ENCODE peak calls at places on chromosomes 13 and 19, in four cellular contexts. B is Panc1, M is GM23338, J is fibroblast of lung. E is an unnamed sample.

GRCh38 chr19:13841339-13842293 is 35.3 kb upstream of the NANOS3 start:
- DNase-seq in M (no peak), B (no peak), J (no peak), E (no peak)

GRCh38 chr13:76816394-76816793 is 69.8 kb downstream of the KCTD12 start:
- DNase-seq in M (no peak), B (no peak), J (no peak), E (no peak)

GRCh38 chr13:85333511-85333910 is 465.7 kb downstream of the SLITRK6 start:
- DNase-seq in B (no peak), M (peak; percentile 2), J (no peak), E (no peak)

GRCh38 chr19:2810141-2811091 is 9.3 kb upstream of the ZNF554 start:
- DNase-seq in B (no peak), M (no peak), J (no peak), E (no peak)

GRCh38 chr13:99955747-99956472 is 15.7 kb downstream of the ZIC5 start:
- DNase-seq in M (peak; percentile 56), B (no peak), J (no peak), E (no peak)

GRCh38 chr13:101490400-101491015 is 38.0 kb downstream of the ITGBL1 start:
- DNase-seq in B (no peak), M (no peak), J (no peak), E (no peak)

GRCh38 chr19:31096930-31097329 is 252.3 kb downstream of the TSHZ3 start:
- DNase-seq in B (no peak), M (no peak), J (peak; percentile 24), E (no peak)

GRCh38 chr13:99446242-99446641 is 55.0 kb upstream of the TM9SF2 start:
- DNase-seq in M (peak; percentile 79), B (no peak), J (no peak), E (no peak)

GRCh38 chr19:29858000-29858596 is 46.3 kb downstream of the CCNE1 start:
- DNase-seq in J (no peak), M (peak; percentile 87), B (no peak), E (no peak)

GRCh38 chr13:39322836-39323585 is 280.0 kb downstream of the LHFPL6 start:
- DNase-seq in J (no peak), M (no peak), B (no peak), E (no peak)

GRCh38 chr19:17232258-17232657 is 6.2 kb downstream of the OCEL1 start:
- DNase-seq in M (no peak), J (no peak), B (no peak), E (no peak)

GRCh38 chr13:93079294-93079693 is 147.3 kb upstream of the GPC6 start:
- DNase-seq in M (no peak), J (peak; percentile 78), B (no peak), E (no peak)

GRCh38 chr13:46622918-46623256 is 69.9 kb downstream of the LRCH1 start:
- DNase-seq in M (no peak), J (peak; percentile 92), B (no peak), E (no peak)
- H3K27ac ChIP-seq in M (peak overlapping the region; percentile 5), J (no peak overlapping the region), B (no peak overlapping the region), E (no peak overlapping the region)

GRCh38 chr13:44746690-44747089 is 170.6 kb upstream of the TSC22D1 start:
- DNase-seq in B (no peak), M (no peak), J (no peak), E (no peak)
- H3K27ac ChIP-seq in B (no peak overlapping the region), M (no peak overlapping the region), J (no peak overlapping the region), E (no peak overlapping the region)

GRCh38 chr13:21342699-21343442 is 116.2 kb downstream of the ZDHHC20 start:
- DNase-seq in B (no peak), M (no peak), J (no peak), E (no peak)
- H3K27ac ChIP-seq in B (no peak overlapping the region), M (no peak overlapping the region), J (no peak overlapping the region), E (no peak overlapping the region)

GRCh38 chr13:23790591-23791170 is 98.5 kb downstream of the MIPEP start:
- DNase-seq in B (no peak), J (peak; percentile 85), M (no peak), E (no peak)
- H3K27ac ChIP-seq in B (no peak overlapping the region), J (peak overlapping the region; percentile 89), M (no peak overlapping the region), E (no peak overlapping the region)

GRCh38 chr19:5131866-5132561 is 163.1 kb downstream of the KDM4B start:
- DNase-seq in J (no peak), B (no peak), M (no peak), E (no peak)
- H3K27ac ChIP-seq in J (no peak overlapping the region), B (no peak overlapping the region), M (peak overlapping the region; percentile 32), E (no peak overlapping the region)